ENCODE peak calls at places on chromosomes 6 and 20, in six cellular contexts. F is A549, W is HCT116, R is NB4, Y is SK-N-SH, D is GM12878. P is an unnamed sample.
A peak's percentile ranks its signal among the peaks of the same experiment; 100 is the strongest.

GRCh38 chr6:168304752-168305015 is 14.9 kb downstream of the DACT2 start:
- DNase-seq in F (no peak), W (no peak), R (no peak), Y (no peak), D (no peak), P (no peak)

GRCh38 chr6:82144852-82145332 is 102.7 kb downstream of the IBTK start:
- DNase-seq in F (peak; percentile 30), W (peak; percentile 57), R (peak; percentile 30), Y (peak; percentile 32), D (no peak), P (peak; percentile 75)

GRCh38 chr20:60240986-60241385 is 282.8 kb downstream of the CDH26 start:
- DNase-seq in F (no peak), W (no peak), R (no peak), Y (no peak), D (no peak), P (no peak)

GRCh38 chr20:41011551-41012067 is 17.0 kb upstream of the TOP1 start:
- DNase-seq in F (no peak), W (no peak), R (peak; percentile 62), Y (no peak), D (peak; percentile 95), P (no peak)

GRCh38 chr6:134480593-134480992 is 162.7 kb upstream of the SGK1 start:
- DNase-seq in F (no peak), W (no peak), R (no peak), Y (no peak), D (no peak), P (peak; percentile 79)

GRCh38 chr6:5095236-5095635 is 10.1 kb downstream of the PPP1R3G start:
- DNase-seq in F (no peak), W (no peak), R (no peak), Y (no peak), D (peak; percentile 56), P (no peak)

GRCh38 chr6:112781236-112781635 is 434.1 kb downstream of the RFPL4B start:
- DNase-seq in F (no peak), W (no peak), R (no peak), Y (no peak), D (no peak), P (peak; percentile 56)

GRCh38 chr6:14017626-14018475 is 93.1 kb downstream of the RNF182 start:
- DNase-seq in F (no peak), W (no peak), R (no peak), Y (no peak), D (no peak), P (no peak)

GRCh38 chr6:33297956-33298772 is 578 bp downstream of the RGL2 start:
- DNase-seq in F (peak; percentile 76), W (peak; percentile 80), R (peak; percentile 83), Y (peak; percentile 83), D (no peak), P (peak; percentile 55)

GRCh38 chr6:137155830-137156229 is 17.6 kb downstream of the IL22RA2 start:
- DNase-seq in F (no peak), W (no peak), R (peak; percentile 90), Y (no peak), D (peak; percentile 48), P (no peak)

GRCh38 chr6:73695619-73696421 is at the start of gene CD109:
- DNase-seq in F (peak; percentile 65), W (peak; percentile 78), R (no peak), Y (peak; percentile 49), D (no peak), P (peak; percentile 94)

GRCh38 chr20:6892729-6893128 is 125.2 kb downstream of the BMP2 start:
- DNase-seq in F (no peak), W (no peak), R (no peak), Y (no peak), D (no peak), P (no peak)

GRCh38 chr6:64664480-64664879 is 1028.9 kb downstream of the PHF3 start:
- DNase-seq in F (no peak), W (no peak), R (no peak), Y (no peak), D (no peak), P (no peak)

GRCh38 chr6:121504227-121504626 is 68.8 kb downstream of the GJA1 start:
- DNase-seq in F (peak; percentile 36), W (no peak), R (peak; percentile 75), Y (no peak), D (no peak), P (peak; percentile 77)

GRCh38 chr20:18978311-18978710 is 164.7 kb downstream of the SCP2D1 start:
- DNase-seq in F (no peak), W (no peak), R (no peak), Y (no peak), D (no peak), P (no peak)

GRCh38 chr6:89369009-89369408 is 16.5 kb upstream of the UBE2J1 start:
- DNase-seq in F (no peak), W (no peak), R (no peak), Y (no peak), D (no peak), P (peak; percentile 62)

GRCh38 chr6:36544228-36544627 is 3.1 kb downstream of the STK38 start:
- DNase-seq in F (no peak), W (no peak), R (peak; percentile 74), Y (no peak), D (no peak), P (no peak)

GRCh38 chr6:166671434-166672061 is 44.5 kb upstream of the RPS6KA2 start:
- DNase-seq in F (no peak), W (no peak), R (no peak), Y (peak; percentile 69), D (no peak), P (no peak)

GRCh38 chr20:56418385-56418861 is 6.4 kb downstream of the CASS4 start:
- DNase-seq in F (no peak), W (no peak), R (no peak), Y (no peak), D (no peak), P (no peak)

GRCh38 chr6:13536796-13537526 is 37.4 kb upstream of the SIRT5 start:
- DNase-seq in F (no peak), W (no peak), R (no peak), Y (no peak), D (no peak), P (no peak)

GRCh38 chr6:162612613-162613012 is 115.0 kb downstream of the PRKN start:
- DNase-seq in F (no peak), W (no peak), R (no peak), Y (peak; percentile 20), D (no peak), P (no peak)

GRCh38 chr20:63736893-63737689 is 627 bp downstream of the LIME1 start:
- DNase-seq in F (no peak), W (no peak), R (no peak), Y (peak; percentile 31), D (no peak), P (no peak)

GRCh38 chr6:37493047-37493995 is 6.4 kb downstream of the CCDC167 start:
- DNase-seq in F (no peak), W (no peak), R (no peak), Y (no peak), D (no peak), P (no peak)

GRCh38 chr6:159838020-159838744 is 38.1 kb downstream of the PNLDC1 start:
- DNase-seq in F (no peak), W (no peak), R (no peak), Y (no peak), D (no peak), P (no peak)

GRCh38 chr6:111591901-111592461 is 13.7 kb downstream of the TRAF3IP2 start:
- DNase-seq in F (no peak), W (no peak), R (no peak), Y (peak; percentile 53), D (no peak), P (no peak)

GRCh38 chr20:38581013-38581412 is at the start of gene ADIG:
- DNase-seq in F (no peak), W (no peak), R (peak; percentile 20), Y (no peak), D (no peak), P (no peak)
- TF ChIP-seq MAX in F (no peak), W (no peak), R (no peak), Y (no peak), D (no peak), P (no peak)

GRCh38 chr20:11178946-11179654 is 505.3 kb upstream of the JAG1 start:
- DNase-seq in F (peak; percentile 28), W (peak; percentile 88), R (no peak), Y (no peak), D (no peak), P (peak; percentile 95)
- H3K4me3 ChIP-seq in F (no peak overlapping the region), W (no peak overlapping the region), R (no peak overlapping the region), Y (no peak overlapping the region), D (no peak overlapping the region), P (no peak overlapping the region)

GRCh38 chr6:99013661-99014458 is 66.1 kb upstream of the FBXL4 start:
- DNase-seq in F (no peak), W (no peak), R (peak; percentile 45), Y (no peak), D (no peak), P (no peak)
- TF ChIP-seq MAX in F (no peak), W (no peak), R (no peak), Y (no peak), D (no peak), P (no peak)

GRCh38 chr6:27293436-27294152 is 18.5 kb downstream of the POM121L2 start:
- DNase-seq in F (no peak), W (peak; percentile 18), R (no peak), Y (no peak), D (no peak), P (no peak)

GRCh38 chr6:27297484-27297856 is 14.6 kb downstream of the POM121L2 start:
- DNase-seq in F (no peak), W (no peak), R (no peak), Y (no peak), D (no peak), P (no peak)

GRCh38 chr6:27294409-27294808 is 17.7 kb downstream of the POM121L2 start:
- DNase-seq in F (no peak), W (no peak), R (no peak), Y (no peak), D (no peak), P (no peak)

GRCh38 chr6:27296106-27296783 is 15.8 kb downstream of the POM121L2 start:
- DNase-seq in F (no peak), W (peak; percentile 36), R (no peak), Y (no peak), D (no peak), P (peak; percentile 39)

GRCh38 chr6:27295301-27296079 is 16.6 kb downstream of the POM121L2 start:
- DNase-seq in F (no peak), W (peak; percentile 90), R (peak; percentile 68), Y (no peak), D (no peak), P (peak; percentile 37)
- H3K4me3 ChIP-seq in F (peak overlapping the region; percentile 58), W (peak overlapping the region; percentile 51), R (peak overlapping the region; percentile 61), Y (peak overlapping the region; percentile 45), D (peak overlapping the region; percentile 57), P (peak overlapping the region; percentile 80)

DNA sequence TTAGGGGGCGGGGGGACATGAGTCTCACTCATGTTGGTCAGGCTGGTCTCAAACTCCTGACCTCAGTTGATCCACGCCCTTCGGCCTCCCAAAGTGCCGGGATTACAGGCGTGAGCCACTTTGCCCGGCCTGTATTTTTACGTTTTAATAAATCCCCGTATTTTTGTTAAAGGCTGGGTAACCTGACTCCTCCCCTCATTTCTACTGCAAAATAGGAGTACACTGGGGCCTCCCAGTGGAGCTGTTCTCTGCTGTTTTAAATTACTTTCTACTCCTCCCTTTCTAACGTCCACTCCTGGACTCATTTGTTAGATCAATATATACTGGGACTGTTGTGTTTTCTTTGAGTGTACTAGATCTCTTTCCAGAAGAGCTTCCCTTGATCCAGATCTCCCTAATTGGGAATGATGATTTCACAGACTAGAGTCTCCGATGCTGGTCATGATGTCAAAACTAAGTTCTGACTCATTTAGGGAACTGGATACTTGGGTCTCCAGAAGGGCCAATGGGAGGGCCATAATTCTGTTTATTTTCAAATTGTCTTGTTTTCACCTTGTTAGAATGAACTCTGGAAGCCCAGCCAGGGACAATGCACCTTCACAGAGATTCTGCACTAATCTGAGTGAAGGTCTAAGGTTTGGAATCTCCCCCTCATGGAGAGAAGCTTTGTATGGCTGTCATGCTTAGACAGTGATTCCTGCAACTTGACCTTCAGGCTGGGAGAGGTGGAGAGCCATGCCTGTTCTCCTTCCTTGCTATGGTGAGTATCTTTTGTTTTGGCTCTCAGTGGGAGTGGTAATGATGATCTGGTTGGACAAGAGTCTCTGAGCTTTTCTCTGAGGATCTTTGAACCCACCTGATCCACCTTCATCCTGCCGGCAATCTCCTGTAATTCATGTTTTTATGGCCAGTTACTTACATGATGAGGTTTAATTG is 9.4 kb downstream of the HSPA1B start:
- DNase-seq in F (no peak), W (no peak), R (peak; percentile 50), Y (no peak), D (no peak), P (peak; percentile 30)
- TF ChIP-seq MAX in F (no peak), W (no peak), R (no peak), Y (no peak), D (no peak), P (no peak)